ENCODE peak calls at places on chromosomes 4 and X, in ten cellular contexts. H, E, P, Z, I, F, U, M, S and N are unnamed samples. For H3K4me1, the result is how much of the 10 kb centered on the place peaks cover.

GRCh38 chrX:111041018-111041462 is 55.0 kb upstream of the PAK3 start:
- DNase-seq in H (no peak), E (no peak), P (no peak), Z (no peak), I (peak), F (no peak), U (no peak), M (no peak), S (peak), N (no peak)

GRCh38 chr4:27189683-27190082 is 329.0 kb downstream of the STIM2 start:
- DNase-seq in H (no peak), E (no peak), P (no peak), Z (no peak), I (no peak), F (no peak), U (no peak), M (no peak), S (peak), N (no peak)

GRCh38 chr4:140092094-140092820 is 61.7 kb downstream of the MAML3 start:
- DNase-seq in H (no peak), E (peak), P (peak), Z (no peak), I (no peak), F (peak), U (peak), M (peak), S (peak), N (no peak)

GRCh38 chrX:100645106-100645505 is 1.1 kb downstream of the SRPX2 start:
- DNase-seq in H (no peak), E (no peak), P (no peak), Z (no peak), I (no peak), F (no peak), U (no peak), M (no peak), S (peak), N (no peak)

GRCh38 chr4:48914311-48914710 is 7.7 kb upstream of the OCIAD2 start:
- DNase-seq in H (no peak), E (no peak), P (no peak), Z (no peak), I (no peak), F (no peak), U (no peak), M (no peak), S (no peak), N (no peak)

GRCh38 chr4:88144866-88145300 is 13.6 kb downstream of the ABCG2 start:
- DNase-seq in H (no peak), E (no peak), P (no peak), Z (no peak), I (no peak), F (no peak), U (no peak), M (peak), S (peak), N (no peak)

GRCh38 chr4:39975488-39976089 is 2.1 kb downstream of the PDS5A start:
- DNase-seq in H (no peak), E (no peak), P (no peak), Z (no peak), I (peak), F (no peak), U (no peak), M (no peak), S (peak), N (no peak)

GRCh38 chr4:47383829-47384427 is 79.6 kb downstream of the COMMD8 start:
- DNase-seq in H (peak), E (no peak), P (no peak), Z (no peak), I (peak), F (no peak), U (no peak), M (peak), S (peak), N (no peak)

GRCh38 chr4:57064811-57065711 is 45.1 kb downstream of the IGFBP7 start:
- DNase-seq in H (no peak), E (peak), P (peak), Z (no peak), I (peak), F (peak), U (no peak), M (no peak), S (peak), N (no peak)

GRCh38 chrX:107355533-107355932 is 93.9 kb upstream of the FRMPD3 start:
- DNase-seq in H (no peak), E (no peak), P (no peak), Z (no peak), I (no peak), F (no peak), U (no peak), M (no peak), S (no peak), N (no peak)

GRCh38 chr4:173334891-173335754 is 965 bp upstream of the HMGB2 start:
- DNase-seq in H (peak), E (peak), P (peak), Z (peak), I (peak), F (peak), U (peak), M (peak), S (peak), N (no peak)

GRCh38 chrX:46582964-46583363 is 9.4 kb downstream of the CHST7 start:
- DNase-seq in H (no peak), E (no peak), P (no peak), Z (no peak), I (peak), F (no peak), U (no peak), M (no peak), S (no peak), N (no peak)

GRCh38 chr4:13876940-13877339 is 249.4 kb upstream of the BOD1L1 start:
- DNase-seq in H (no peak), E (no peak), P (no peak), Z (no peak), I (no peak), F (no peak), U (no peak), M (no peak), S (no peak), N (no peak)

GRCh38 chr4:13887010-13887409 is 259.5 kb upstream of the BOD1L1 start:
- DNase-seq in H (no peak), E (no peak), P (no peak), Z (no peak), I (no peak), F (no peak), U (no peak), M (no peak), S (no peak), N (no peak)

GRCh38 chr4:13876151-13876550 is 248.6 kb upstream of the BOD1L1 start:
- DNase-seq in H (no peak), E (no peak), P (no peak), Z (no peak), I (no peak), F (no peak), U (no peak), M (no peak), S (no peak), N (no peak)

GRCh38 chr4:13881880-13882279 is 254.4 kb upstream of the BOD1L1 start:
- DNase-seq in H (no peak), E (no peak), P (no peak), Z (no peak), I (peak), F (no peak), U (no peak), M (no peak), S (no peak), N (no peak)
- TF ChIP-seq CTCF in H (no peak), E (no peak), P (no peak), Z (no peak), I (no peak), F (no peak), U (no peak), M (no peak), S (no peak), N (no peak)

GRCh38 chrX:44908838-44909237 is 35.9 kb downstream of the KDM6A start:
- DNase-seq in H (no peak), E (no peak), P (no peak), Z (no peak), I (no peak), F (no peak), U (no peak), M (no peak), S (no peak), N (no peak)
- H3K4me1 ChIP-seq in H (under half), E (under half), P (under half), Z (under half), I (under half), F (under half), U (under half), M (under half), S (under half), N (half or more)

GRCh38 chrX:51892921-51893745 is at the start of gene MAGED1:
- DNase-seq in H (peak), E (peak), P (peak), Z (peak), I (peak), F (peak), U (peak), M (peak), S (peak), N (no peak)
- H3K4me3 ChIP-seq in H (peak), E (peak), P (peak), Z (peak), I (peak), F (peak), U (peak), M (peak), S (peak), N (peak)

GRCh38 chrX:20061869-20062254 is 54.8 kb downstream of the MAP7D2 start:
- DNase-seq in H (no peak), E (no peak), P (no peak), Z (no peak), I (peak), F (no peak), U (no peak), M (no peak), S (peak), N (no peak)

GRCh38 chrX:20066968-20067708 is 49.6 kb downstream of the MAP7D2 start:
- DNase-seq in H (peak), E (peak), P (no peak), Z (no peak), I (peak), F (no peak), U (peak), M (peak), S (peak), N (no peak)

GRCh38 chrX:20063153-20063552 is 53.6 kb downstream of the MAP7D2 start:
- DNase-seq in H (no peak), E (no peak), P (no peak), Z (no peak), I (no peak), F (no peak), U (no peak), M (no peak), S (no peak), N (no peak)

GRCh38 chrX:20060961-20061868 is 55.5 kb downstream of the MAP7D2 start:
- DNase-seq in H (peak), E (peak), P (no peak), Z (no peak), I (no peak), F (no peak), U (no peak), M (no peak), S (no peak), N (no peak)

GRCh38 chrX:20063716-20064351 is 52.9 kb downstream of the MAP7D2 start:
- DNase-seq in H (peak), E (no peak), P (no peak), Z (no peak), I (no peak), F (no peak), U (no peak), M (no peak), S (no peak), N (no peak)
- TF ChIP-seq CTCF in H (peak), E (no peak), P (no peak), Z (no peak), I (no peak), F (no peak), U (no peak), M (no peak), S (peak), N (no peak)

DNA sequence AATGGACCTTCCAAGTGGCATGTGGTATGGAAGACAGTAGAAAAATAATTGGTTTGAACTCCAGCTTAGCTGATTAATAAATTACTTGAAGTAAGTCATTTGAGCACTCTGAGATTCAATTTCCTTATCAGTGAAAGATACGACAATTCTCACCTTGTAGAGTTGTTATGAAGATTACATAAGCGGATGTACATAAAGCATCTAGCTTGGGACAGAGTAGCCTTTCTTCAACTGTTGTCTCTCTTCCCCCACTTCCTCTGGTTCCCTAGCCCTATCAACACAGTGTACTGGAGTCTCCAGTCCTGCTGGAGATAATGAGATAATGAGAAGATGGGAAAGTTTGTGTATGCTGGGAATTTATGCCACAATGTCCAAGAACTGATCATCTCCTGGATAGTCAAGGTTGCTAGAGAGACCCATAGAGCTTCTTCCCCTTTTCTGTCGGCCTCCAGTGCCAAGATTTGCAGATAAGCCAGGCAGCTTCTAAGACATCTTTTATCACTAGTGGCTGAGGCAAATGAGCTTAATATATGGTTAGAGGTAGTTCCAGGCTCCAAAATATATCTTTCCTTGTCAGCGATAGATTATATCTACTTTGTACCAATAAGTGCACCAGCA is 33.9 kb downstream of the VSIG4 start:
- DNase-seq in H (no peak), E (no peak), P (no peak), Z (no peak), I (no peak), F (no peak), U (no peak), M (no peak), S (no peak), N (no peak)
- H3K4me1 ChIP-seq in H (half or more), E (under half), P (under half), Z (under half), I (under half), F (under half), U (under half), M (under half), S (under half), N (under half)

GRCh38 chr4:44162538-44163270 is 285.9 kb downstream of the KCTD8 start:
- DNase-seq in H (no peak), E (no peak), P (no peak), Z (no peak), I (no peak), F (no peak), U (no peak), M (no peak), S (no peak), N (no peak)
- H3K4me3 ChIP-seq in H (no peak), E (no peak), P (no peak), Z (no peak), I (no peak), F (no peak), U (no peak), M (no peak), S (no peak), N (no peak)

DNA sequence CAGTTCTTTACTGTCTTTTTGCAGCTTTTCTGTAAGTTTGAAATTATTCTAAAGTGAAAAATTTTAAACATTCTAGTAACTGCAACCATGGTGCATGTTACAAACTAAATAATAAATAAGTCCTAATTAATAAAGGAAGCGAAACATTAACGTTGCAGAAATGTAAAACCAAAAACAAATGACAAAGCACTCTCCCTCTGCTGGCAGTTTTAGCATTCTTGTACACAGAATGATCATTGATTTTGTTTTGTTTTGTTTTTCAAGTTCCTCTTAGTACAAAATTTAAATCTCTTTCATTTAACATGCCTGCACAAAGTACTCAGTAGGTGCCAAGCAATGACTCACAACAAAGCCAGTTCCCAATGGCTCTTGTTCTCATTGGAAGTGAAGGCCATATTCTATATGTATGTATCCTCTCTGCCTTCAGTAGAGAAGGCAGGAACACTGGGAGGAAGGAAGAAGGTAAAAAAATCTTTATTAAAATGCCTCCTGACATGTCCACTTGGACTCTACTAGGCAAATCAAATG is 13.7 kb upstream of the TMSB4X start:
- DNase-seq in H (no peak), E (no peak), P (no peak), Z (no peak), I (no peak), F (no peak), U (no peak), M (no peak), S (no peak), N (no peak)
- TF ChIP-seq CTCF in H (no peak), E (no peak), P (no peak), Z (no peak), I (no peak), F (no peak), U (no peak), M (no peak), S (no peak), N (no peak)

GRCh38 chr4:6794189-6794588 is 11.7 kb downstream of the KIAA0232 start:
- DNase-seq in H (no peak), E (no peak), P (no peak), Z (no peak), I (no peak), F (no peak), U (no peak), M (no peak), S (no peak), N (no peak)

GRCh38 chr4:6799091-6799490 is 16.6 kb downstream of the KIAA0232 start:
- DNase-seq in H (no peak), E (no peak), P (no peak), Z (no peak), I (no peak), F (no peak), U (no peak), M (no peak), S (no peak), N (no peak)

DNA sequence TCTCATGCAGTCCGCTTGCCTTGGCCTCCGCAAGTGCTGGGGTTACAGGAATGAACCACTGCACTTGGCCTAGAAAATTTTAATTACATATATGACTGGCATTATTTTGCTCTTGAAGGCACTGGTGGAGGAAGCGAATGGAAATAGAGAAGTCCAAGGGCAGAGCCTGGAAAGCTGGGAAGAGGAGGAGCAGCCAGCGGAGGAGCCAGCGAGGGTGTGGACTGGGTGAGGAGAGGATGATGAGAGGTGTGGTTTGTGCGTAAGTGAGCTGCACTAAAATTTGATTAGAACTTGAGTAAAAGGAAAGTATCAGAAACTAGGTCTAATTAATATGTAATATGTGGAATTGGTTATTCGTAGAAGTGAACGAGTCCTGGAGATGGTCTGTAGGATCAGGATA is 13.3 kb downstream of the KIAA0232 start:
- DNase-seq in H (no peak), E (peak), P (no peak), Z (no peak), I (no peak), F (no peak), U (no peak), M (no peak), S (no peak), N (no peak)
- H3K4me1 ChIP-seq in H (under half), E (half or more), P (under half), Z (under half), I (under half), F (under half), U (under half), M (under half), S (under half), N (half or more)

GRCh38 chr4:17168571-17168970 is 270.1 kb upstream of the LDB2 start:
- DNase-seq in H (no peak), E (no peak), P (no peak), Z (no peak), I (peak), F (no peak), U (no peak), M (no peak), S (no peak), N (no peak)
- H3K4me3 ChIP-seq in H (no peak), E (no peak), P (no peak), Z (no peak), I (no peak), F (no peak), U (no peak), M (no peak), S (no peak), N (no peak)

GRCh38 chrX:38189431-38190128 is 31.1 kb downstream of the SRPX start:
- DNase-seq in H (no peak), E (no peak), P (no peak), Z (no peak), I (peak), F (no peak), U (no peak), M (no peak), S (no peak), N (no peak)

GRCh38 chrX:38192007-38192625 is 28.6 kb downstream of the SRPX start:
- DNase-seq in H (peak), E (peak), P (no peak), Z (no peak), I (peak), F (no peak), U (no peak), M (no peak), S (peak), N (no peak)
- TF ChIP-seq CTCF in H (peak), E (peak), P (no peak), Z (no peak), I (peak), F (peak), U (peak), M (peak), S (peak), N (no peak)